ENCODE peak calls at places on chromosomes 5 and 9, in seven cellular contexts. One of them, this sample, is unnamed.

GRCh38 chr5:75611324-75612210 is at the start of gene ANKDD1B:
- DNase-seq in A549: peak; percentile 60
- DNase-seq in CD4-positive, alpha-beta memory T cell: no peak
- DNase-seq in cardiac muscle cell: peak; percentile 55
- DNase-seq in dorsolateral prefrontal cortex: no peak
- DNase-seq in brain microvascular endothelial cell: peak; percentile 60
- DNase-seq in substantia nigra: no peak
- DNase-seq in this sample: no peak

GRCh38 chr9:127972316-127972871 is 8.4 kb downstream of the EEIG1 start:
- DNase-seq in A549: no peak
- DNase-seq in CD4-positive, alpha-beta memory T cell: no peak
- DNase-seq in cardiac muscle cell: no peak
- DNase-seq in dorsolateral prefrontal cortex: no peak
- DNase-seq in brain microvascular endothelial cell: no peak
- DNase-seq in substantia nigra: no peak
- DNase-seq in this sample: peak; percentile 74

GRCh38 chr5:58294598-58295298 is 165.1 kb downstream of the PLK2 start:
- DNase-seq in A549: no peak
- DNase-seq in CD4-positive, alpha-beta memory T cell: no peak
- DNase-seq in cardiac muscle cell: no peak
- DNase-seq in dorsolateral prefrontal cortex: no peak
- DNase-seq in brain microvascular endothelial cell: peak; percentile 4
- DNase-seq in substantia nigra: no peak
- DNase-seq in this sample: no peak

GRCh38 chr5:152736906-152737305 is 331.8 kb upstream of the NMUR2 start:
- DNase-seq in A549: no peak
- DNase-seq in CD4-positive, alpha-beta memory T cell: no peak
- DNase-seq in cardiac muscle cell: no peak
- DNase-seq in dorsolateral prefrontal cortex: no peak
- DNase-seq in brain microvascular endothelial cell: no peak
- DNase-seq in substantia nigra: no peak
- DNase-seq in this sample: no peak

GRCh38 chr9:3330792-3331420 is 194.9 kb downstream of the RFX3 start:
- DNase-seq in A549: peak; percentile 6
- DNase-seq in CD4-positive, alpha-beta memory T cell: no peak
- DNase-seq in cardiac muscle cell: peak; percentile 27
- DNase-seq in dorsolateral prefrontal cortex: no peak
- DNase-seq in brain microvascular endothelial cell: peak; percentile 7
- DNase-seq in substantia nigra: no peak
- DNase-seq in this sample: no peak

GRCh38 chr5:9207820-9208418 is 338.0 kb downstream of the SEMA5A start:
- DNase-seq in A549: peak; percentile 25
- DNase-seq in CD4-positive, alpha-beta memory T cell: no peak
- DNase-seq in cardiac muscle cell: peak; percentile 78
- DNase-seq in dorsolateral prefrontal cortex: no peak
- DNase-seq in brain microvascular endothelial cell: no peak
- DNase-seq in substantia nigra: no peak
- DNase-seq in this sample: no peak

GRCh38 chr9:124015091-124015660 is 3.6 kb downstream of the LHX2 start:
- DNase-seq in A549: no peak
- DNase-seq in CD4-positive, alpha-beta memory T cell: no peak
- DNase-seq in cardiac muscle cell: no peak
- DNase-seq in dorsolateral prefrontal cortex: no peak
- DNase-seq in brain microvascular endothelial cell: no peak
- DNase-seq in substantia nigra: no peak
- DNase-seq in this sample: no peak

GRCh38 chr5:142692280-142692775 is 6.4 kb upstream of the FGF1 start:
- DNase-seq in A549: no peak
- DNase-seq in CD4-positive, alpha-beta memory T cell: no peak
- DNase-seq in cardiac muscle cell: no peak
- DNase-seq in dorsolateral prefrontal cortex: no peak
- DNase-seq in brain microvascular endothelial cell: no peak
- DNase-seq in substantia nigra: no peak
- DNase-seq in this sample: no peak

GRCh38 chr9:93599571-93600403 is 23.4 kb downstream of the PHF2 start:
- DNase-seq in A549: no peak
- DNase-seq in CD4-positive, alpha-beta memory T cell: no peak
- DNase-seq in cardiac muscle cell: no peak
- DNase-seq in dorsolateral prefrontal cortex: no peak
- DNase-seq in brain microvascular endothelial cell: no peak
- DNase-seq in substantia nigra: no peak
- DNase-seq in this sample: no peak

GRCh38 chr9:126788631-126789349 is 16.1 kb upstream of the ZBTB43 start:
- DNase-seq in A549: peak; percentile 60
- DNase-seq in CD4-positive, alpha-beta memory T cell: no peak
- DNase-seq in cardiac muscle cell: no peak
- DNase-seq in dorsolateral prefrontal cortex: no peak
- DNase-seq in brain microvascular endothelial cell: peak; percentile 47
- DNase-seq in substantia nigra: no peak
- DNase-seq in this sample: no peak

GRCh38 chr5:127320032-127320945 is 29.7 kb downstream of the MEGF10 start:
- DNase-seq in A549: no peak
- DNase-seq in CD4-positive, alpha-beta memory T cell: no peak
- DNase-seq in cardiac muscle cell: peak; percentile 47
- DNase-seq in dorsolateral prefrontal cortex: no peak
- DNase-seq in brain microvascular endothelial cell: peak; percentile 44
- DNase-seq in substantia nigra: no peak
- DNase-seq in this sample: no peak

GRCh38 chr5:44001675-44002380 is 387.4 kb downstream of the FGF10 start:
- DNase-seq in A549: no peak
- DNase-seq in CD4-positive, alpha-beta memory T cell: no peak
- DNase-seq in cardiac muscle cell: no peak
- DNase-seq in dorsolateral prefrontal cortex: no peak
- DNase-seq in brain microvascular endothelial cell: no peak
- DNase-seq in substantia nigra: no peak
- DNase-seq in this sample: no peak

GRCh38 chr5:120697147-120697546 is 233.0 kb downstream of the PRR16 start:
- DNase-seq in A549: no peak
- DNase-seq in CD4-positive, alpha-beta memory T cell: no peak
- DNase-seq in cardiac muscle cell: no peak
- DNase-seq in dorsolateral prefrontal cortex: no peak
- DNase-seq in brain microvascular endothelial cell: no peak
- DNase-seq in substantia nigra: no peak
- DNase-seq in this sample: no peak

GRCh38 chr9:70143394-70144130 is 99.9 kb downstream of the MAMDC2 start:
- DNase-seq in A549: no peak
- DNase-seq in CD4-positive, alpha-beta memory T cell: no peak
- DNase-seq in cardiac muscle cell: no peak
- DNase-seq in dorsolateral prefrontal cortex: no peak
- DNase-seq in brain microvascular endothelial cell: no peak
- DNase-seq in substantia nigra: no peak
- DNase-seq in this sample: no peak

GRCh38 chr9:110650991-110651411 is 17.6 kb upstream of the MUSK start:
- DNase-seq in A549: no peak
- DNase-seq in CD4-positive, alpha-beta memory T cell: no peak
- DNase-seq in cardiac muscle cell: peak; percentile 79
- DNase-seq in dorsolateral prefrontal cortex: no peak
- DNase-seq in brain microvascular endothelial cell: peak; percentile 92
- DNase-seq in substantia nigra: no peak
- DNase-seq in this sample: no peak

GRCh38 chr9:105251733-105252404 is 7.4 kb downstream of the SLC44A1 start:
- DNase-seq in A549: no peak
- DNase-seq in CD4-positive, alpha-beta memory T cell: no peak
- DNase-seq in cardiac muscle cell: no peak
- DNase-seq in dorsolateral prefrontal cortex: no peak
- DNase-seq in brain microvascular endothelial cell: no peak
- DNase-seq in substantia nigra: no peak
- DNase-seq in this sample: no peak

GRCh38 chr9:76415154-76415553 is 20.9 kb upstream of the RFK start:
- DNase-seq in A549: no peak
- DNase-seq in CD4-positive, alpha-beta memory T cell: no peak
- DNase-seq in cardiac muscle cell: no peak
- DNase-seq in dorsolateral prefrontal cortex: no peak
- DNase-seq in brain microvascular endothelial cell: no peak
- DNase-seq in substantia nigra: no peak
- DNase-seq in this sample: no peak

GRCh38 chr5:166369326-166369725 is 1922.1 kb upstream of the WWC1 start:
- DNase-seq in A549: no peak
- DNase-seq in CD4-positive, alpha-beta memory T cell: no peak
- DNase-seq in cardiac muscle cell: peak; percentile 20
- DNase-seq in dorsolateral prefrontal cortex: no peak
- DNase-seq in brain microvascular endothelial cell: no peak
- DNase-seq in substantia nigra: no peak
- DNase-seq in this sample: no peak

GRCh38 chr9:6351757-6352156 is 23.6 kb downstream of the TPD52L3 start:
- DNase-seq in A549: no peak
- DNase-seq in CD4-positive, alpha-beta memory T cell: no peak
- DNase-seq in cardiac muscle cell: no peak
- DNase-seq in dorsolateral prefrontal cortex: no peak
- DNase-seq in brain microvascular endothelial cell: no peak
- DNase-seq in substantia nigra: no peak
- DNase-seq in this sample: no peak

GRCh38 chr9:86765040-86765343 is 182.3 kb downstream of the GAS1 start:
- DNase-seq in A549: no peak
- DNase-seq in CD4-positive, alpha-beta memory T cell: no peak
- DNase-seq in cardiac muscle cell: no peak
- DNase-seq in dorsolateral prefrontal cortex: no peak
- DNase-seq in brain microvascular endothelial cell: no peak
- DNase-seq in substantia nigra: no peak
- DNase-seq in this sample: no peak

GRCh38 chr9:92723299-92723625 is 41.4 kb downstream of the BICD2 start:
- DNase-seq in A549: no peak
- DNase-seq in CD4-positive, alpha-beta memory T cell: no peak
- DNase-seq in cardiac muscle cell: no peak
- DNase-seq in dorsolateral prefrontal cortex: no peak
- DNase-seq in brain microvascular endothelial cell: no peak
- DNase-seq in substantia nigra: no peak
- DNase-seq in this sample: no peak

GRCh38 chr9:6183227-6183551 is 32.4 kb upstream of the IL33 start:
- DNase-seq in A549: peak; percentile 30
- DNase-seq in CD4-positive, alpha-beta memory T cell: no peak
- DNase-seq in cardiac muscle cell: no peak
- DNase-seq in dorsolateral prefrontal cortex: no peak
- DNase-seq in brain microvascular endothelial cell: no peak
- DNase-seq in substantia nigra: no peak
- DNase-seq in this sample: no peak

GRCh38 chr5:131984945-131985665 is 26.4 kb downstream of the ACSL6 start:
- DNase-seq in A549: no peak
- DNase-seq in CD4-positive, alpha-beta memory T cell: no peak
- DNase-seq in cardiac muscle cell: no peak
- DNase-seq in dorsolateral prefrontal cortex: no peak
- DNase-seq in brain microvascular endothelial cell: no peak
- DNase-seq in substantia nigra: no peak
- DNase-seq in this sample: no peak

GRCh38 chr5:26578002-26578401 is 460.4 kb downstream of the CDH9 start:
- DNase-seq in A549: no peak
- DNase-seq in CD4-positive, alpha-beta memory T cell: no peak
- DNase-seq in cardiac muscle cell: no peak
- DNase-seq in dorsolateral prefrontal cortex: no peak
- DNase-seq in brain microvascular endothelial cell: no peak
- DNase-seq in substantia nigra: no peak
- DNase-seq in this sample: no peak

GRCh38 chr9:115691097-115691496 is 462.5 kb upstream of the PAPPA start:
- DNase-seq in A549: peak; percentile 29
- DNase-seq in CD4-positive, alpha-beta memory T cell: no peak
- DNase-seq in cardiac muscle cell: peak; percentile 94
- DNase-seq in dorsolateral prefrontal cortex: no peak
- DNase-seq in brain microvascular endothelial cell: peak; percentile 93
- DNase-seq in substantia nigra: no peak
- DNase-seq in this sample: no peak

GRCh38 chr5:932628-933250 is 40.1 kb downstream of the TRIP13 start:
- DNase-seq in A549: no peak
- DNase-seq in CD4-positive, alpha-beta memory T cell: no peak
- DNase-seq in cardiac muscle cell: peak; percentile 33
- DNase-seq in dorsolateral prefrontal cortex: no peak
- DNase-seq in brain microvascular endothelial cell: no peak
- DNase-seq in substantia nigra: no peak
- DNase-seq in this sample: no peak
- H3K27ac ChIP-seq in A549: no peak overlapping the region
- H3K27ac ChIP-seq in CD4-positive, alpha-beta memory T cell: no peak overlapping the region
- H3K27ac ChIP-seq in cardiac muscle cell: no peak overlapping the region
- H3K27ac ChIP-seq in dorsolateral prefrontal cortex: no peak overlapping the region
- H3K27ac ChIP-seq in brain microvascular endothelial cell: no peak overlapping the region
- H3K27ac ChIP-seq in substantia nigra: no peak overlapping the region
- H3K27ac ChIP-seq in this sample: no peak overlapping the region

GRCh38 chr9:122127396-122127798 is 32.2 kb downstream of the NDUFA8 start:
- DNase-seq in A549: no peak
- DNase-seq in CD4-positive, alpha-beta memory T cell: no peak
- DNase-seq in cardiac muscle cell: no peak
- DNase-seq in dorsolateral prefrontal cortex: peak; percentile 20
- DNase-seq in brain microvascular endothelial cell: no peak
- DNase-seq in substantia nigra: no peak
- DNase-seq in this sample: peak; percentile 52
- H3K27ac ChIP-seq in A549: no peak overlapping the region
- H3K27ac ChIP-seq in CD4-positive, alpha-beta memory T cell: no peak overlapping the region
- H3K27ac ChIP-seq in cardiac muscle cell: no peak overlapping the region
- H3K27ac ChIP-seq in dorsolateral prefrontal cortex: peak overlapping the region; percentile 79
- H3K27ac ChIP-seq in brain microvascular endothelial cell: no peak overlapping the region
- H3K27ac ChIP-seq in substantia nigra: no peak overlapping the region
- H3K27ac ChIP-seq in this sample: peak overlapping the region; percentile 67

GRCh38 chr5:5575461-5575860 is 153.0 kb downstream of the ICE1 start:
- DNase-seq in A549: no peak
- DNase-seq in CD4-positive, alpha-beta memory T cell: no peak
- DNase-seq in cardiac muscle cell: no peak
- DNase-seq in dorsolateral prefrontal cortex: no peak
- DNase-seq in brain microvascular endothelial cell: no peak
- DNase-seq in substantia nigra: no peak
- DNase-seq in this sample: no peak

GRCh38 chr5:5570646-5571045 is 148.2 kb downstream of the ICE1 start:
- DNase-seq in A549: no peak
- DNase-seq in CD4-positive, alpha-beta memory T cell: no peak
- DNase-seq in cardiac muscle cell: no peak
- DNase-seq in dorsolateral prefrontal cortex: no peak
- DNase-seq in brain microvascular endothelial cell: no peak
- DNase-seq in substantia nigra: no peak
- DNase-seq in this sample: no peak

GRCh38 chr5:5572010-5572982 is 149.8 kb downstream of the ICE1 start:
- DNase-seq in A549: no peak
- DNase-seq in CD4-positive, alpha-beta memory T cell: no peak
- DNase-seq in cardiac muscle cell: no peak
- DNase-seq in dorsolateral prefrontal cortex: no peak
- DNase-seq in brain microvascular endothelial cell: no peak
- DNase-seq in substantia nigra: no peak
- DNase-seq in this sample: no peak

GRCh38 chr5:5573798-5574380 is 151.4 kb downstream of the ICE1 start:
- DNase-seq in A549: no peak
- DNase-seq in CD4-positive, alpha-beta memory T cell: no peak
- DNase-seq in cardiac muscle cell: no peak
- DNase-seq in dorsolateral prefrontal cortex: no peak
- DNase-seq in brain microvascular endothelial cell: no peak
- DNase-seq in substantia nigra: no peak
- DNase-seq in this sample: no peak

GRCh38 chr5:5572983-5573797 is 150.7 kb downstream of the ICE1 start:
- DNase-seq in A549: no peak
- DNase-seq in CD4-positive, alpha-beta memory T cell: no peak
- DNase-seq in cardiac muscle cell: peak; percentile 1
- DNase-seq in dorsolateral prefrontal cortex: no peak
- DNase-seq in brain microvascular endothelial cell: no peak
- DNase-seq in substantia nigra: no peak
- DNase-seq in this sample: no peak
- H3K27ac ChIP-seq in A549: no peak overlapping the region
- H3K27ac ChIP-seq in CD4-positive, alpha-beta memory T cell: no peak overlapping the region
- H3K27ac ChIP-seq in cardiac muscle cell: no peak overlapping the region
- H3K27ac ChIP-seq in dorsolateral prefrontal cortex: peak overlapping the region; percentile 49
- H3K27ac ChIP-seq in brain microvascular endothelial cell: no peak overlapping the region
- H3K27ac ChIP-seq in substantia nigra: no peak overlapping the region
- H3K27ac ChIP-seq in this sample: no peak overlapping the region

DNA sequence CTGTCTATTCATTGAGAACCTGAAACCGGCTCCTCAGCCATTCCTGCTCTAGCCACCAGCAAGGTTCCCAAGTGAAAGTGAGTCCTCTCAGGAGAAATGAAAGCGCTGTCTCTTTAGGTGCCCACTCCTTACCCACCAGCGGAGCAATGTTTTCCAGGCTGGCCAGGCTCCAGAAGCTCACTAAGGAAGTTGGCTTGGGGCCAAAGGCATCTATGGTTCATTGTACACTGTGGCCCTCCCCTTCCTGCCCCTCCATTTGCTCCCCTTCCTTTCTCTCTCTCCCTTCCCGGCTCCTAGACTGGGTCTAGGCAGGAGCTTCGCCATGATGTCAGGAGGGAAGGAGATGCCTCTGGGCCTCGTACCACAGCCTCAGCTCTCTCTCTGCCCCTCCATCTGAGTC is 1.1 kb upstream of the GABRP start:
- DNase-seq in A549: no peak
- DNase-seq in CD4-positive, alpha-beta memory T cell: no peak
- DNase-seq in cardiac muscle cell: peak; percentile 4
- DNase-seq in dorsolateral prefrontal cortex: no peak
- DNase-seq in brain microvascular endothelial cell: no peak
- DNase-seq in substantia nigra: no peak
- DNase-seq in this sample: no peak
- H3K27ac ChIP-seq in A549: no peak overlapping the region
- H3K27ac ChIP-seq in CD4-positive, alpha-beta memory T cell: no peak overlapping the region
- H3K27ac ChIP-seq in cardiac muscle cell: no peak overlapping the region
- H3K27ac ChIP-seq in dorsolateral prefrontal cortex: no peak overlapping the region
- H3K27ac ChIP-seq in brain microvascular endothelial cell: no peak overlapping the region
- H3K27ac ChIP-seq in substantia nigra: no peak overlapping the region
- H3K27ac ChIP-seq in this sample: no peak overlapping the region